ENCODE peak calls at places on chromosomes 13 and 19, in four cellular contexts. R is CD8-positive, alpha-beta memory T cell; I is Peyer's patch; N is CD4-positive, CD25-positive, alpha-beta regulatory T cell. F is an unnamed sample.

GRCh38 chr13:79741006-79741405 is 260.1 kb downstream of the NDFIP2 start:
- DNase-seq in N (no peak), I (no peak), R (no peak), F (no peak)

GRCh38 chr19:33208904-33209843 is 15.0 kb downstream of the LRP3 start:
- DNase-seq in N (no peak), I (no peak), R (no peak), F (no peak)

GRCh38 chr19:35123573-35123972 is 8.0 kb downstream of the FXYD3 start:
- DNase-seq in N (no peak), R (no peak), I (no peak), F (no peak)

GRCh38 chr19:49335071-49335783 is at the start of gene CD37:
- DNase-seq in I (peak; percentile 83), R (peak; percentile 72), N (peak; percentile 84), F (no peak)

GRCh38 chr13:72953391-72953960 is 105.3 kb upstream of the KLF5 start:
- DNase-seq in I (no peak), R (no peak), N (no peak), F (no peak)

GRCh38 chr13:91369432-91369831 is 21.9 kb downstream of the MIR17HG start:
- DNase-seq in N (no peak), I (no peak), R (no peak), F (no peak)

GRCh38 chr19:55014714-55015113 is 23.4 kb downstream of the GP6 start:
- DNase-seq in I (no peak), N (peak; percentile 56), R (no peak), F (no peak)

GRCh38 chr13:101512650-101513049 is 60.2 kb downstream of the ITGBL1 start:
- DNase-seq in R (no peak), N (no peak), I (no peak), F (no peak)

GRCh38 chr19:51422053-51422448 is 4.6 kb upstream of the SIGLEC10 start:
- DNase-seq in R (peak; percentile 71), I (peak; percentile 87), N (peak; percentile 70), F (no peak)

GRCh38 chr13:92197669-92198068 is 799.2 kb downstream of the GPC5 start:
- DNase-seq in N (no peak), R (no peak), I (no peak), F (no peak)

GRCh38 chr19:7869453-7869909 is 4.7 kb downstream of the PRR36 start:
- DNase-seq in I (peak; percentile 73), R (peak; percentile 93), N (peak; percentile 70), F (peak; percentile 51)

GRCh38 chr13:47858042-47858677 is 142.9 kb downstream of the SUCLA2 start:
- DNase-seq in N (no peak), R (no peak), I (no peak), F (no peak)

GRCh38 chr13:27374126-27374613 is 50.2 kb upstream of the GTF3A start:
- DNase-seq in I (no peak), N (no peak), R (no peak), F (no peak)

GRCh38 chr13:27371932-27372331 is 52.5 kb upstream of the GTF3A start:
- DNase-seq in N (no peak), I (no peak), R (no peak), F (no peak)

GRCh38 chr13:27374650-27375049 is 49.8 kb upstream of the GTF3A start:
- DNase-seq in I (peak; percentile 34), R (peak; percentile 49), N (peak; percentile 70), F (no peak)

GRCh38 chr13:27370305-27370853 is 54.0 kb upstream of the GTF3A start:
- DNase-seq in R (no peak), I (no peak), N (no peak), F (no peak)

GRCh38 chr13:27372896-27373295 is 51.5 kb upstream of the GTF3A start:
- DNase-seq in I (no peak), N (no peak), R (no peak), F (no peak)
- H3K27ac ChIP-seq in I (peak overlapping the region; percentile 81), N (no peak overlapping the region), R (no peak overlapping the region), F (no peak overlapping the region)

DNA sequence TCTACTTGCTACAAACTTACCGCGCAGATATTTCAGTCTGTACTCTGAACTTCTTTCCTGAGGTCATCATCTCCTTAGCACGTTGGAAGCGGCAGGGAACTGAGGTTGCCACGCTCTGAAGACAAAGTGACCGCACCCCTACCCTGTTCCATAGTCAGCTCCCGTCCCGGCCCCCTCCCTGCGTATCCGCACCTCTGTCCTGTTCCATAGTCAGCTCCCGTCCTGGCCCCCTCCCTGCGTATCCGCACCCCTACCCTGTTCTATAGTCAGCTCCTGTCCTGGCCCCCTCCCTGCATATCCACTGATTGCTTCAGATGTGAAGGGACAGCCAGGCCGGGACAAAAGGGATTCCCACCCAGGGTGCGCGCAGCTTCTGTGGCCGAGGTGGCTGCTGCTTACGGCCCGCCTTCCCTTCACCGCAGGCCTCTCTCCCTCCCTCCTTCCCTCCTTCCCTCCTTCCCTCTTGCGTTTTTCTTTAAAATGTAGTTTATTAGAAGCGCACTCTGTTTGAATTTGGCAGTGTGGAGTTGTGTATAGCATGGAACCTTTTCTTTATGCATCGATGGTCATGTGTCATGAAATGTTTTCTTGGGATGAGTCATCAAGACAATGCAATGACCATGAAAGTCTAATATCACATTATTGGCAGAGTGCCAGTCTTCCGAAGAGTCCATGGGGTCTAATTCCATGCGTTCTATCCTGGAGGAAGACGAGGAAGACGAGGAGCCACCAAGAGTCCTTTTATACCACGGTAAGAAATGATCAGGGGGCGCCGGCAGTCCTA is 21.9 kb upstream of the NDUFS7 start:
- DNase-seq in N (no peak), I (no peak), R (no peak), F (no peak)
- H3K27ac ChIP-seq in N (no peak overlapping the region), I (peak overlapping the region; percentile 12), R (no peak overlapping the region), F (peak overlapping the region; percentile 63)

GRCh38 chr19:6802336-6803035 is 30.0 kb downstream of the VAV1 start:
- DNase-seq in N (peak; percentile 65), I (peak; percentile 77), R (peak; percentile 54), F (no peak)
- H3K27ac ChIP-seq in N (peak overlapping the region; percentile 84), I (peak overlapping the region; percentile 3), R (peak overlapping the region; percentile 8), F (peak overlapping the region; percentile 11)

GRCh38 chr19:19459099-19459498 is 53.6 kb downstream of the GATAD2A start:
- DNase-seq in R (peak; percentile 41), N (peak; percentile 79), I (no peak), F (no peak)

GRCh38 chr19:19460258-19460731 is 54.8 kb downstream of the GATAD2A start:
- DNase-seq in I (peak; percentile 22), N (peak; percentile 63), R (no peak), F (no peak)

GRCh38 chr19:19459707-19460251 is 54.3 kb downstream of the GATAD2A start:
- DNase-seq in R (peak; percentile 61), I (peak; percentile 87), N (peak; percentile 90), F (no peak)

GRCh38 chr19:19458110-19458816 is 52.8 kb downstream of the GATAD2A start:
- DNase-seq in N (no peak), I (no peak), R (no peak), F (no peak)

DNA sequence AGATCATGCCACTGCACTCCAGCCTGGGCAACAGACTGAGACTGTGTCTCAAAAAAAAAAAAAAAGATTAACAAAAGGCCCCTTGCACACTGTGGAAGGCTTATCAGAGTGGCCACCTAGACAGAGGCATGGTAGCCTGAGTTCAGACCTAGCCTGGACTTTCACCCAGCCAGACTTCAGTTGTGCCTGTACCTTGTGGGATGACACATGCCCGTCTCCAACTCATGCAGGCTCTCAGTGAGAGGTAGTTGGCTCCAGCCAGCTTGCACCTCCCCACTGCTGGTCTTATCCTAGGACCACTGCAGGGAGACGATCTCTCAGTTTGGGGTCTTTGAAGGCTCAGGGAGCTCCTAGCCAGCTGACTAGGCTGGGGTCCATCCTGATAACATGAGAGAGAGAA is 52.2 kb downstream of the GATAD2A start:
- DNase-seq in R (no peak), N (no peak), I (no peak), F (no peak)
- H3K27ac ChIP-seq in R (no peak overlapping the region), N (peak overlapping the region; percentile 88), I (peak overlapping the region; percentile 39), F (no peak overlapping the region)

GRCh38 chr19:45244133-45244532 is 1.1 kb downstream of the EXOC3L2 start:
- DNase-seq in N (no peak), I (no peak), R (no peak), F (no peak)

GRCh38 chr19:45243144-45243732 is 2.0 kb downstream of the EXOC3L2 start:
- DNase-seq in N (no peak), I (no peak), R (no peak), F (no peak)

GRCh38 chr19:45247136-45247535 is 1.9 kb upstream of the EXOC3L2 start:
- DNase-seq in N (no peak), I (no peak), R (no peak), F (no peak)

GRCh38 chr19:45245334-45245787 is at the start of gene EXOC3L2:
- DNase-seq in R (no peak), N (no peak), I (no peak), F (no peak)

DNA sequence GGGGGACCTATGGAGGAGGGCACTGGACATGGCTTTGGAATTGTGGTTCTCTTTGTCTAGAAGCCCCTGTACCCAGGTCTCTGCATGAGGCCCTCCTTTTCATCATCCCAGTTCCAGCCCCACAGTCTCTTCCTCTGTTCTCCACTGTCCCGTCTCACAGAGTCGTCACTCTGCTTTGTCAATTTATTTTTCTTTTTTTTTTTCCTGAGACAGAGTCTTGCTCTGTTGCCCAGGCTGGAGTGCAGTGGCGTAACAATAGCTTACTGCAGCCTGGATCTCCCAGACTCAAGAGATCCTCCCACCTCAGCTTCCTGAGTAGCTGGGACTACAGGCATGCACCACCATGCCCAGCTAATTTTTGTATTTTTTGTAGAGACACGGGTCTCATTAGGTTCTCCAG is 619 bp upstream of the EXOC3L2 start:
- DNase-seq in R (no peak), I (no peak), N (no peak), F (no peak)
- H3K27ac ChIP-seq in R (peak overlapping the region; percentile 51), I (peak overlapping the region; percentile 12), N (no peak overlapping the region), F (no peak overlapping the region)

DNA sequence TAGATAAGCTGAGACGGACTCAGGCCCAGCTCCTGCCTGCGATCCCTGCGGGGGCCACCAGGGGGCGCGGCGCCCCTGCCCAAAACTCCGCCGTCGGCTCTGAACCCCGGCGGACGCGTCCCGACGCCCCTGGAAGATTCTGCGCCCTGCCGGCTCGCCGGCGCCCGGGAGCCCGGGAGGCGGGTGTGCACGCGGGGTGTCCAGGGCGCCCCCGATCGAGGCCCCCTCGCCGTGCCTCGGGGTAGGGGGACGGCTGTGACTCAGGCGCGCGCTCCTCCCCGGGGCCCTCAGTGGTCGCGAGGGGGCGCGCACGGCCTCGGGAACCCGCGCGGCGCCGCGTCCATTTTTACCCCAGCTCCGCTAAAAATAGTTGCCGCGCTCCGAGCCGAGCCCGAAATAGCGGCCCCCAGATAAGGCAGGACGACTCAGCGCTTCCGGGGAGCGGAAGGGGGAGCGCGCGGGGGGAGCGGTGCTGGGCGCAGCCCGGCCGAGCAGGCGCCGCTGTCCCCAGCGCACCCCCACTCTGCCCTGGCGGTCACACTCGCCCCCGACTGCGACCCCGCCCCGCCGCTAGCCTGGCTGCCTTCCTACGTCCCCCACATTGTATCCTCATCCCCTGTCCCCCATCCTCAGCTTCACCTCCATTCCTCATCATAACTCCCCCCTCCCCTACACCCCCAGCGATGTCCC is 16.0 kb upstream of the ERCC1 start:
- DNase-seq in N (peak; percentile 81), R (peak; percentile 89), I (peak; percentile 88), F (peak; percentile 48)
- H3K27ac ChIP-seq in N (peak overlapping the region; percentile 85), R (peak overlapping the region; percentile 76), I (peak overlapping the region; percentile 95), F (peak overlapping the region; percentile 97)

DNA sequence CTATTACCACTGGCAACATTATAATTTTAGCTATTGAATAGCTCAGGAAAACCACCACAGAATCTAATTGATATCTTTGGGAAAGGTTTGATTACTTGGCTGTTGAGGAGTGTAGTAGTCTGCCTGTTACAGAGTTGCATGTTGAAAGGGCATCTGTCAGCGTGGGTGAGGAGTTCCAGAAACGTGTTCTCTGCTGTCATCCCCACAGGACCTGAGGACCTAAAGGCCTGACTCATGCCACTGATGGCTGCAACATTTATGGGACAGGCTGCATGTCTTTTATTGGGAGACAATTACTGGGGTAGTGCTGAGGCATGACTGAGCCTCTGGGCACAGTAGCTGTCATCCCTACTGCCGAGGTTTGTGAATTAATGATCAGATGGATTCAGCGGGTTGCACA is 525.9 kb downstream of the GPC6 start:
- DNase-seq in I (no peak), N (no peak), R (no peak), F (no peak)
- H3K27ac ChIP-seq in I (no peak overlapping the region), N (no peak overlapping the region), R (no peak overlapping the region), F (no peak overlapping the region)

F was measured in caudate nucleus.